ENCODE peak calls at places on chromosomes 2 and 18, in seven cellular contexts. J is H9, Q is IMR-90, U is neuronal stem cell, R is trophoblast cell, T is H1, K is mesenchymal stem cell. P is an unnamed sample.

GRCh38 chr18:70671889-70672551 is 383.2 kb downstream of the SOCS6 start:
- DNase-seq in Q (no peak), K (no peak), U (no peak), R (no peak), T (no peak), J (no peak), P (no peak)

GRCh38 chr2:181894381-181894780 is 2.9 kb downstream of the ITPRID2 start:
- DNase-seq in K (no peak), Q (no peak), U (no peak), R (no peak), J (no peak), T (no peak), P (no peak)

GRCh38 chr2:37768491-37768925 is 97.1 kb upstream of the CDC42EP3 start:
- DNase-seq in R (no peak), J (no peak), K (peak), T (no peak), Q (peak), U (no peak), P (peak)

GRCh38 chr2:185771396-185771795 is 32.8 kb downstream of the FSIP2 start:
- DNase-seq in K (no peak), R (no peak), J (no peak), U (no peak), Q (no peak), T (no peak), P (peak)

GRCh38 chr2:110688594-110689091 is 10.8 kb upstream of the BUB1 start:
- DNase-seq in U (peak), K (no peak), T (peak), R (no peak), J (peak), Q (no peak), P (peak)

GRCh38 chr2:10178751-10179150 is 56.2 kb downstream of the RRM2 start:
- DNase-seq in Q (no peak), U (no peak), J (no peak), R (peak), K (no peak), T (no peak), P (no peak)

GRCh38 chr2:224565452-224566035 is 19.6 kb downstream of the CUL3 start:
- DNase-seq in T (no peak), J (no peak), Q (no peak), U (no peak), R (no peak), K (no peak), P (no peak)

GRCh38 chr2:10411557-10411956 is 36.6 kb downstream of the ODC1 start:
- DNase-seq in R (no peak), U (no peak), T (no peak), Q (no peak), J (no peak), K (no peak), P (no peak)

GRCh38 chr2:45452866-45453265 is 158.2 kb downstream of the SRBD1 start:
- DNase-seq in K (peak), Q (peak), R (no peak), J (no peak), U (no peak), T (no peak), P (no peak)

GRCh38 chr2:240916571-240917008 is 10.5 kb downstream of the CROCC2 start:
- DNase-seq in K (peak), T (peak), Q (peak), R (no peak), U (no peak), J (peak), P (peak)

GRCh38 chr2:106280224-106280623 is 86.1 kb upstream of the UXS1 start:
- DNase-seq in R (no peak), Q (no peak), K (no peak), T (no peak), U (no peak), J (no peak), P (no peak)

GRCh38 chr2:173953047-173953424 is 12.1 kb downstream of the SP3 start:
- DNase-seq in U (no peak), Q (no peak), T (no peak), R (no peak), K (no peak), J (no peak), P (no peak)
- H3K18ac ChIP-seq in U (no peak), Q (no peak), T (no peak), R (no peak), K (no peak), J (no peak), P (no peak)

GRCh38 chr2:72263043-72263780 is 115.5 kb upstream of the CYP26B1 start:
- DNase-seq in R (no peak), U (no peak), J (no peak), Q (peak), K (peak), T (no peak), P (no peak)
- H3K18ac ChIP-seq in R (no peak), U (no peak), J (no peak), Q (no peak), K (no peak), T (no peak), P (no peak)

DNA sequence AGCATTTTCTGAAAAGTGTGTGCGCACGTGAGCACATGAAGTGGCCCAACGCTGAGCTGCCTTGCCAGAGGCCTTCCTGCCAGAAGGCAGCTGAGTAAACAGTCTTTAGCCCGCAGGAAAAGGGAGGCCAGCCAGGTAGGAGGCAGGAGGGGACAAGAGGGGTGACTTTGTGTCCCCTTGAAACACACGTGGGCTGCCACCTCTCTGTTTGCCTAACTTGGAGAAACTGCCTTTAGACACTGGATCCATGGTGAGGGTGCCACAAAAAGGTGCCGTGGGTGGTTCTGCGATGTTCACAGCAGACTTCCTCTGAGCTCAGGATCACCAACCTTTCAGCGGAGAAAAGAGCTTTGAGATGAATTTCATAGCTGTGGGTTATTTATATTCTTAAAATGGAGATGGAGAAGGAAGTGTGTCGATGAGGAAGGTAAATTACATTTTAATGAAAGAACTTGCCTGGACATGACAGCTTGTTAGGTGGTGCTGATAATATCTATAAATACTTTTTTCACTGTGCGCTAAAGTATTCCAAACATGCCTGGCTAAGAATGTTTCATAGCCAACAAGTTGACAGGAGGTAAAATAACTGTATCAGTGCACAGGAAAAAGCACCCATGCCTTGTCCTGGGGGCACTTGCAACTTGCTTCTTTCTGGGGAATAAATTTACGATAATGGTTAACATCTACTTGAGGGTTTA is 36.6 kb upstream of the ASB1 start:
- DNase-seq in Q (peak), T (no peak), U (no peak), J (no peak), K (no peak), R (peak), P (no peak)
- H3K18ac ChIP-seq in Q (peak), T (no peak), U (no peak), J (no peak), K (no peak), R (peak), P (no peak)

GRCh38 chr2:159060518-159060917 is 92.1 kb downstream of the TANC1 start:
- DNase-seq in R (no peak), Q (no peak), K (no peak), J (no peak), T (no peak), U (no peak), P (no peak)
- H3K18ac ChIP-seq in R (no peak), Q (no peak), K (no peak), J (no peak), T (no peak), U (no peak), P (no peak)

GRCh38 chr2:136051001-136051724 is 65.7 kb upstream of the DARS1 start:
- DNase-seq in Q (no peak), T (no peak), U (no peak), R (no peak), J (no peak), K (no peak), P (no peak)

GRCh38 chr2:136054856-136055255 is 63.1 kb downstream of the CXCR4 start:
- DNase-seq in R (no peak), K (no peak), T (no peak), J (no peak), Q (no peak), U (no peak), P (no peak)

GRCh38 chr2:136049991-136050573 is 64.7 kb upstream of the DARS1 start:
- DNase-seq in Q (no peak), U (no peak), T (no peak), R (no peak), J (no peak), K (no peak), P (no peak)

GRCh38 chr2:136051725-136052048 is 66.3 kb upstream of the DARS1 start:
- DNase-seq in J (no peak), U (no peak), K (no peak), R (no peak), Q (no peak), T (no peak), P (no peak)

GRCh38 chr2:136052374-136053362 is 65.3 kb downstream of the CXCR4 start:
- DNase-seq in Q (no peak), J (no peak), T (no peak), R (no peak), U (no peak), K (no peak), P (peak)
- H3K18ac ChIP-seq in Q (no peak), J (no peak), T (no peak), R (no peak), U (no peak), K (no peak), P (no peak)

DNA sequence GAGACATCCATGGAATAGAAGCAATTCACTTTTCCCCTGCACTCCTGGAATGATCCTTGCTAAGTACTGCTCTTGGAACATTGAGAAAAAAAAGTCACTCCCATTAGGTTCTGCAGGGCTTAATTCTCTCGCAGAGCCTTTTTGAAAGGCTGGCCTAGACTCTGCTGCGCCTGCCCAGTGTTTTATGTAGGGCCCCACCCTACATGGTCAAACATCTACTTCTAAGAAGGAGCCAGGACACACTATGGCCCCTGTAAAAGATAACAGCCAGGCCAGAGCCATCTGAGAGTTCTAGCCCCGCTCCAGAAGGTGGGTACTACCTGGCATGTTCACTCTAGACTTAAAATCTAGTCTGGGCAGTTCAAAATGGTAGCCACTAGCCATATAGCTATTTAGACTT is 30.6 kb upstream of the NPAS2 start:
- DNase-seq in T (no peak), U (no peak), J (no peak), Q (no peak), K (no peak), R (no peak), P (no peak)
- H3K18ac ChIP-seq in T (no peak), U (no peak), J (no peak), Q (no peak), K (no peak), R (no peak), P (no peak)

DNA sequence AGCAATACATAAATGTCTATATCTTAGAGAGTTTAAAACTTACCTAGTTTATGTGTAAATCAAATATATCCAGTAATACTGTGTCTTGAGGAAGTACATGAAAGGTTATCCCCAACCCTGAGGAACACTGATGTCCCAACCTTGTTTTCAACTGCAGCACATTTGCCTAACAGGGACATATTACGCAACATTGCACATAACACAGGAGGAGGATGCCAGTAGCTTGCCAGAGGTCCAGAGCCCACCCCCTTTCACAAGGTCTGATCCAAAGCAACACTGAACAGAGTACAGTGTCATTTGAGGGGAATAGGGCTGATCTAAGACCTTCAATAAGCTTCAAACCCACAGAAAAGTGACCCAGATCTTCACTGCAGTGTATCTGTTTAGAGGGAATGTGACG is 678.5 kb downstream of the ARHGAP15 start:
- DNase-seq in R (no peak), K (peak), T (no peak), J (no peak), U (no peak), Q (no peak), P (no peak)
- H3K18ac ChIP-seq in R (no peak), K (no peak), T (no peak), J (no peak), U (no peak), Q (peak), P (no peak)

GRCh38 chr18:50187659-50188058 is 7.3 kb downstream of the MYO5B start:
- DNase-seq in T (no peak), U (no peak), R (no peak), J (no peak), Q (no peak), K (no peak), P (no peak)
- H3K18ac ChIP-seq in T (no peak), U (no peak), R (no peak), J (no peak), Q (no peak), K (no peak), P (no peak)

GRCh38 chr2:174597347-174598047 is at the start of gene WIPF1:
- DNase-seq in T (no peak), Q (peak), R (no peak), J (no peak), U (no peak), K (peak), P (no peak)
- H3K18ac ChIP-seq in T (no peak), Q (peak), R (peak), J (no peak), U (no peak), K (peak), P (no peak)